ENCODE peak calls at places on chromosomes 2 and 18, in eight cellular contexts. X is A549, M is thoracic aorta, C is RKO, Q is left cardiac atrium, Z is foreskin fibroblast, E is non-pigmented ciliary epithelial cell, Y is NCI-H2171 treated with DMSO at 0.1 percent for 48 hours. J is an unnamed sample.

GRCh38 chr18:49319590-49319989 is 140.9 kb downstream of the DYM start:
- DNase-seq in Z (peak), Y (no peak), C (no peak), E (no peak), X (no peak), Q (no peak), M (no peak), J (no peak)

GRCh38 chr18:76490701-76491171 is 4.3 kb downstream of the ZNF516 start:
- DNase-seq in Q (no peak), Z (peak), M (no peak), Y (peak), X (no peak), C (peak), E (no peak), J (peak)

GRCh38 chr18:79326413-79327198 is 69.1 kb upstream of the NFATC1 start:
- DNase-seq in Y (peak), C (no peak), M (no peak), Z (peak), E (peak), Q (no peak), X (no peak), J (peak)

GRCh38 chr18:40004246-40004645 is 1950.8 kb upstream of the PIK3C3 start:
- DNase-seq in X (no peak), E (no peak), Q (no peak), C (no peak), M (no peak), Y (peak), Z (no peak), J (no peak)

GRCh38 chr2:55097462-55098410 is 47.5 kb upstream of the RTN4 start:
- DNase-seq in Q (no peak), E (no peak), C (no peak), X (peak), Z (no peak), Y (peak), M (no peak), J (no peak)

GRCh38 chr2:151083864-151084263 is 177.8 kb downstream of the RBM43 start:
- DNase-seq in X (no peak), M (no peak), C (no peak), Z (no peak), E (no peak), Y (no peak), Q (no peak), J (no peak)

GRCh38 chr18:61256291-61256690 is 76.9 kb upstream of the CDH20 start:
- DNase-seq in X (no peak), Q (no peak), Y (no peak), C (no peak), M (no peak), E (no peak), Z (no peak), J (no peak)

GRCh38 chr2:102355526-102356380 is at the start of gene IL18R1:
- DNase-seq in C (peak), X (peak), Y (peak), E (peak), M (peak), Q (peak), Z (peak), J (peak)

GRCh38 chr2:241854342-241855244 is 4.1 kb downstream of the PDCD1 start:
- DNase-seq in Q (peak), E (no peak), Z (no peak), M (no peak), X (no peak), C (no peak), Y (no peak), J (no peak)

GRCh38 chr2:236078675-236079255 is 89.4 kb downstream of the GBX2 start:
- DNase-seq in M (no peak), C (no peak), E (no peak), X (no peak), Y (no peak), Q (no peak), Z (no peak), J (no peak)

GRCh38 chr18:2846638-2847340 is at the start of gene EMILIN2:
- DNase-seq in E (no peak), C (no peak), M (peak), Q (peak), X (no peak), Z (peak), Y (no peak), J (peak)

GRCh38 chr18:56326386-56327072 is 311.9 kb downstream of the TXNL1 start:
- DNase-seq in Q (no peak), X (no peak), E (no peak), Y (no peak), C (no peak), M (no peak), Z (no peak), J (no peak)

GRCh38 chr2:162062559-162062958 is 11.5 kb downstream of the DPP4 start:
- DNase-seq in X (no peak), C (no peak), Q (no peak), Z (no peak), E (no peak), Y (no peak), M (no peak), J (no peak)

GRCh38 chr2:236075802-236076201 is 92.4 kb downstream of the GBX2 start:
- DNase-seq in Z (no peak), C (no peak), X (no peak), Y (no peak), Q (no peak), M (no peak), E (no peak), J (no peak)

GRCh38 chr2:170163666-170164065 is 14.3 kb upstream of the MYO3B start:
- DNase-seq in Y (no peak), X (no peak), Z (peak), E (no peak), M (no peak), C (no peak), Q (no peak), J (no peak)

GRCh38 chr2:165069131-165069530 is 113.8 kb upstream of the SLC38A11 start:
- DNase-seq in E (no peak), Q (no peak), C (no peak), M (no peak), Y (no peak), X (no peak), Z (no peak), J (no peak)

GRCh38 chr2:20378891-20379519 is 28.4 kb upstream of the PUM2 start:
- DNase-seq in E (no peak), Y (peak), Q (peak), C (peak), X (peak), Z (peak), M (peak), J (peak)

GRCh38 chr2:234974501-234975385 is 22.9 kb downstream of the SH3BP4 start:
- DNase-seq in X (no peak), M (no peak), Z (peak), E (peak), Q (peak), Y (peak), C (no peak), J (no peak)

GRCh38 chr2:26982102-26982742 is 11.8 kb downstream of the MAPRE3 start:
- DNase-seq in E (no peak), Y (peak), C (peak), X (peak), Q (peak), M (peak), Z (peak), J (peak)

GRCh38 chr2:47078541-47079482 is 76.3 kb downstream of the STPG4 start:
- DNase-seq in Z (no peak), Y (no peak), X (peak), M (no peak), E (no peak), Q (no peak), C (no peak), J (no peak)

GRCh38 chr2:71208756-71209155 is 18.1 kb downstream of the PAIP2B start:
- DNase-seq in M (no peak), C (no peak), X (no peak), Z (no peak), Q (no peak), Y (no peak), E (no peak), J (no peak)

GRCh38 chr2:231069379-231070054 is 12.8 kb downstream of the PSMD1 start:
- DNase-seq in X (no peak), E (peak), M (no peak), Y (no peak), Q (no peak), Z (peak), C (peak), J (no peak)

GRCh38 chr2:9473308-9473984 is 905 bp upstream of the IAH1 start:
- DNase-seq in M (no peak), Q (no peak), Z (no peak), C (no peak), Y (peak), E (no peak), X (peak), J (peak)

GRCh38 chr2:237320801-237321563 is 93.0 kb downstream of the COL6A3 start:
- DNase-seq in M (no peak), C (no peak), E (no peak), Y (no peak), X (no peak), Q (peak), Z (peak), J (peak)

GRCh38 chr2:10987861-10988260 is 76.1 kb downstream of the KCNF1 start:
- DNase-seq in Q (no peak), X (no peak), Z (no peak), C (peak), Y (no peak), M (no peak), E (no peak), J (no peak)

GRCh38 chr2:19745318-19746136 is 156.3 kb downstream of the TTC32 start:
- DNase-seq in Y (no peak), M (no peak), Q (no peak), C (no peak), E (no peak), Z (no peak), X (no peak), J (no peak)

GRCh38 chr2:240397542-240397916 is 37.9 kb upstream of the GPC1 start:
- DNase-seq in Q (peak), C (no peak), X (no peak), Z (no peak), M (no peak), E (no peak), Y (no peak), J (no peak)

GRCh38 chr2:74091391-74091790 is 56.3 kb downstream of the BOLA3 start:
- DNase-seq in X (no peak), M (no peak), E (no peak), Y (no peak), C (no peak), Z (no peak), Q (no peak), J (no peak)

GRCh38 chr2:588041-588645 is 89.1 kb downstream of the TMEM18 start:
- DNase-seq in Q (no peak), X (no peak), M (no peak), C (no peak), Y (no peak), Z (no peak), E (no peak), J (no peak)

GRCh38 chr2:154526234-154526633 is 172.3 kb upstream of the KCNJ3 start:
- DNase-seq in M (no peak), Y (no peak), X (no peak), C (no peak), Q (no peak), E (no peak), Z (no peak), J (no peak)

GRCh38 chr2:111117666-111118454 is 2.9 kb upstream of the BCL2L11 start:
- DNase-seq in X (peak), E (peak), C (peak), M (no peak), Z (peak), Q (peak), Y (no peak), J (peak)

GRCh38 chr18:9683418-9684396 is 24.4 kb upstream of the RAB31 start:
- DNase-seq in M (no peak), Z (peak), C (peak), X (peak), E (no peak), Q (no peak), Y (no peak), J (no peak)

GRCh38 chr2:239990966-239991365 is 34.2 kb downstream of the NDUFA10 start:
- DNase-seq in Y (no peak), Q (no peak), E (no peak), M (no peak), X (no peak), Z (no peak), C (no peak), J (no peak)

GRCh38 chr18:57230861-57231260 is 84.0 kb downstream of the BOD1L2 start:
- DNase-seq in Q (no peak), Y (no peak), C (no peak), M (no peak), Z (no peak), E (no peak), X (no peak), J (no peak)

GRCh38 chr2:46163804-46164569 is 133.2 kb upstream of the EPAS1 start:
- DNase-seq in M (no peak), Y (no peak), C (no peak), X (peak), Q (no peak), E (no peak), Z (no peak), J (no peak)

GRCh38 chr2:221235941-221236340 is 336.2 kb downstream of the EPHA4 start:
- DNase-seq in C (no peak), Q (no peak), M (no peak), Y (no peak), Z (no peak), X (no peak), E (no peak), J (no peak)

GRCh38 chr2:234686088-234686890 is 189.4 kb upstream of the ARL4C start:
- DNase-seq in C (no peak), M (no peak), Q (no peak), Y (no peak), Z (peak), X (peak), E (no peak), J (no peak)

GRCh38 chr2:127320067-127320466 is 26.1 kb upstream of the ERCC3 start:
- DNase-seq in Z (no peak), Y (peak), M (no peak), X (no peak), C (no peak), E (no peak), Q (no peak), J (no peak)

GRCh38 chr2:86296947-86297346 is 40.5 kb downstream of the REEP1 start:
- DNase-seq in Y (no peak), M (no peak), C (no peak), Z (no peak), E (no peak), X (no peak), Q (no peak), J (no peak)